ENCODE peak calls at places on chromosomes 12 and 14, in six cellular contexts. L is T-helper 2 cell, T is NCI-H2171, O is cardiac fibroblast, W is A549, Y is C1 segment of cervical spinal cord. D is an unnamed sample.

GRCh38 chr12:22728989-22729388 is 104.0 kb downstream of the ETNK1 start:
- DNase-seq in T (no peak), L (no peak), Y (no peak), O (no peak), W (no peak), D (peak; percentile 5)

GRCh38 chr14:78974691-78975090 is 804.5 kb downstream of the NRXN3 start:
- DNase-seq in W (no peak), Y (no peak), L (no peak), T (no peak), O (peak; percentile 89), D (peak; percentile 71)

GRCh38 chr12:31386364-31386777 is 60.4 kb upstream of the SINHCAF start:
- DNase-seq in W (no peak), T (no peak), O (no peak), L (no peak), Y (no peak), D (no peak)

GRCh38 chr14:61460853-61461611 is 139.7 kb downstream of the PRKCH start:
- DNase-seq in W (no peak), T (no peak), Y (no peak), L (no peak), O (peak; percentile 54), D (no peak)

GRCh38 chr12:117684471-117684870 is 284.3 kb downstream of the KSR2 start:
- DNase-seq in T (no peak), O (no peak), L (no peak), Y (no peak), W (no peak), D (no peak)

GRCh38 chr14:37186865-37187264 is 10.9 kb upstream of the MIPOL1 start:
- DNase-seq in O (no peak), W (no peak), L (no peak), Y (no peak), T (no peak), D (no peak)

GRCh38 chr12:120544691-120545090 is 10.5 kb downstream of the RNF10 start:
- DNase-seq in T (no peak), W (no peak), O (no peak), L (no peak), Y (no peak), D (no peak)

GRCh38 chr12:107402041-107403022 is 283.3 kb upstream of the PWP1 start:
- DNase-seq in L (peak; percentile 25), W (peak; percentile 85), O (peak; percentile 79), Y (no peak), T (peak; percentile 21), D (peak; percentile 82)

GRCh38 chr14:101705733-101706508 is 55.6 kb upstream of the PPP2R5C start:
- DNase-seq in Y (no peak), T (no peak), O (peak; percentile 18), L (peak; percentile 40), W (no peak), D (peak; percentile 56)

GRCh38 chr12:12327802-12328201 is 22.2 kb downstream of the MANSC1 start:
- DNase-seq in T (no peak), Y (no peak), L (no peak), O (peak; percentile 82), W (peak; percentile 82), D (peak; percentile 86)

GRCh38 chr12:74293689-74294131 is 243.9 kb upstream of the ATXN7L3B start:
- DNase-seq in L (no peak), W (no peak), O (no peak), T (no peak), Y (no peak), D (no peak)

GRCh38 chr12:82361461-82361915 is 3.2 kb downstream of the METTL25 start:
- DNase-seq in W (no peak), T (no peak), Y (no peak), O (no peak), L (no peak), D (no peak)

GRCh38 chr12:26750531-26751171 is 82.3 kb downstream of the ITPR2 start:
- DNase-seq in O (no peak), T (no peak), L (no peak), Y (no peak), W (no peak), D (no peak)

GRCh38 chr12:52038447-52038846 is 12.8 kb upstream of the NR4A1 start:
- DNase-seq in W (no peak), O (peak; percentile 39), T (no peak), L (no peak), Y (no peak), D (no peak)

GRCh38 chr12:12470751-12471300 is 91.8 kb downstream of the DUSP16 start:
- DNase-seq in W (no peak), O (no peak), L (no peak), Y (no peak), T (no peak), D (no peak)

GRCh38 chr14:67695394-67695949 is at the start of gene RDH11:
- DNase-seq in L (peak; percentile 69), O (peak; percentile 92), T (peak; percentile 93), W (peak; percentile 89), Y (peak; percentile 66), D (peak; percentile 97)

GRCh38 chr14:95363468-95363954 is 43.8 kb upstream of the CLMN start:
- DNase-seq in W (no peak), L (no peak), T (no peak), O (no peak), Y (no peak), D (no peak)

D was measured in A673.